ENCODE peak calls at places on chromosome 17, in nine cellular contexts. C is body of pancreas, E is endodermal cell, T is adrenal gland, A is uterus, O is esophagus squamous epithelium, L is heart left ventricle, P is fibroblast of lung, U is A549. X is an unnamed sample.

GRCh38 chr17:41009301-41009760 is 403 bp upstream of the KRTAP3-1 start:
- DNase-seq in C (no peak), E (peak; percentile 75), T (no peak), A (no peak), O (no peak), L (no peak), P (no peak), U (no peak), X (no peak)

GRCh38 chr17:61396586-61397085 is 3.0 kb upstream of the TBX2 start:
- DNase-seq in C (no peak), E (no peak), T (no peak), A (no peak), O (no peak), L (no peak), P (peak; percentile 61), U (no peak), X (no peak)

GRCh38 chr17:43719578-43719977 is 39.0 kb downstream of the SOST start:
- DNase-seq in C (no peak), E (no peak), T (no peak), A (no peak), O (no peak), L (no peak), P (no peak), U (no peak), X (no peak)

GRCh38 chr17:73480740-73481139 is 163.5 kb downstream of the SDK2 start:
- DNase-seq in C (no peak), E (no peak), T (no peak), A (no peak), O (no peak), L (peak; percentile 63), P (no peak), U (no peak), X (peak; percentile 55)

GRCh38 chr17:5184284-5184683 is 7.4 kb downstream of the ZNF594 start:
- DNase-seq in C (no peak), E (peak; percentile 28), T (no peak), A (no peak), O (no peak), L (no peak), P (no peak), U (no peak), X (no peak)

GRCh38 chr17:36592316-36592710 is 634 bp downstream of the DHRS11 start:
- DNase-seq in C (peak; percentile 43), E (peak; percentile 88), T (peak; percentile 37), A (no peak), O (no peak), L (peak; percentile 32), P (no peak), U (no peak), X (no peak)

GRCh38 chr17:66662496-66662895 is 172.4 kb upstream of the CACNG5 start:
- DNase-seq in C (no peak), E (no peak), T (no peak), A (no peak), O (no peak), L (no peak), P (no peak), U (no peak), X (no peak)

GRCh38 chr17:32876414-32877163 is at the start of gene MYO1D:
- DNase-seq in C (peak; percentile 87), E (peak; percentile 92), T (peak; percentile 77), A (peak; percentile 52), O (no peak), L (peak; percentile 54), P (no peak), U (peak; percentile 48), X (peak; percentile 43)

GRCh38 chr17:7443499-7444485 is 1.1 kb upstream of the CHRNB1 start:
- DNase-seq in C (no peak), E (no peak), T (no peak), A (no peak), O (no peak), L (no peak), P (peak; percentile 52), U (no peak), X (no peak)

DNA sequence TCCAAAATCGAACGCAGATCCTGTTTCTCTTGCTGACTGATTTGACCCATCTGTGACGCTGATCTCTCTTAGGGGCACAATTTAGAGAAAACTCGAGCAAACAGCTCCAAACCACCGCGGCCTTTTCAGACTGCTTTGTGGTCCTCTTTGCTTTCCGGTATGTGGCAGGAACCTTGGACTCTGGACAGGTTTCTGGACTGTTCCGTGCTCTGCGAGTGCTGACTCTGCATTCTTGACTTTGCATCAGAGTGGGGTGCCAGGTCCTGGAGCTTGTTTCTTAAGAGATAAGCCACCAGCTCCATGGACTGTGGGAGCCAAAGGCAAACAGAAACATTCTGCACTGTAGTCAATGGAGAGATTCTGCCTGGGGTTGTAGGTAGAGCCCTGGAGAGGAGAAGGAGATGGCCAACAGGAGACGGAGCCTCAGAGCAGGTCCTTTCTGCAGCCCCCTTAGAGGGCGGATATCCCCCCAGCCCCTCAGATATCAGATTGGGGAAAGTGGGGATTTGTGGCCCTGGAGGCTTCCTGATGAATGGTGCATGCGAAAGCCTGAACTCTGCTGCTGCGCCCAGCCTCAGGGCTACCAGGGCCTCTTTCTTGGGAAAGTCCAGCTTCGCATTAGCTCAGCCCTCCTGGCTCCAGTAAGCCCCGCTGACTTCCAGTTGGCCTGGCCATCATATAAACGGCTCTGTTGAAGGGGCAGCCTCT is 65.6 kb downstream of the WIPI1 start:
- DNase-seq in C (peak; percentile 40), E (peak; percentile 34), T (no peak), A (no peak), O (no peak), L (no peak), P (peak; percentile 28), U (no peak), X (no peak)
- H3K27ac ChIP-seq in C (no peak overlapping the region), E (no peak overlapping the region), T (no peak overlapping the region), A (no peak overlapping the region), O (no peak overlapping the region), L (no peak overlapping the region), P (peak overlapping the region; percentile 38), U (no peak overlapping the region), X (no peak overlapping the region)

GRCh38 chr17:305090-305976 is 47.3 kb downstream of the RPH3AL start:
- DNase-seq in C (peak; percentile 30), E (peak; percentile 79), T (peak; percentile 85), A (no peak), O (no peak), L (no peak), P (no peak), U (peak; percentile 55), X (no peak)
- H3K27ac ChIP-seq in C (no peak overlapping the region), E (no peak overlapping the region), T (no peak overlapping the region), A (no peak overlapping the region), O (no peak overlapping the region), L (no peak overlapping the region), P (no peak overlapping the region), U (peak overlapping the region; percentile 67), X (no peak overlapping the region)

DNA sequence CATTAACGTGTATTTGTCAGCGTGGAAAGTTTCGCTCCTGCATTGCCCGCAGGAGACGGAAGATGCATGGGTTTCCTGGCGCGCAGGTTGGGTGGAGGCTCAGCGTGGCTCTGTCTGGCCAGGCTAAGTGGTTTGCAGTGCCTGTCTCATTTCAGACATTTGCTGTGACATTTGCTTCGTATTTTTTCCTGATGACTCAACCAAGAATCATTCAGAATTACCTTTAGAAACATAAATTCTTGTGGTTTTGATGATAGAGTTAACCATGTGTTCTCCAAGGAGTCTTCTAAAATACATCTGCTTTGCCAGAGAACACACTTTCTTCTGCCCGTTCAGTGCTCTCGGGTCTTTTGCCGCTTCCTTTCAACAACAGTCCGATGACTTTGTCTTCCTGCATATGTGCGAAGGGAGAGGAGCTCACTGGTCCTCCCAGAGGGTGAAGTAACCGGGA is 216.8 kb downstream of the RPTOR start:
- DNase-seq in C (no peak), E (peak; percentile 25), T (no peak), A (no peak), O (no peak), L (no peak), P (peak; percentile 68), U (no peak), X (no peak)
- H3K27ac ChIP-seq in C (no peak overlapping the region), E (no peak overlapping the region), T (no peak overlapping the region), A (no peak overlapping the region), O (no peak overlapping the region), L (no peak overlapping the region), P (peak overlapping the region; percentile 26), U (peak overlapping the region; percentile 52), X (no peak overlapping the region)

GRCh38 chr17:63701477-63702222 is 1.7 kb upstream of the LIMD2 start:
- DNase-seq in C (no peak), E (peak; percentile 53), T (no peak), A (no peak), O (no peak), L (peak; percentile 46), P (no peak), U (no peak), X (peak; percentile 31)
- H3K27ac ChIP-seq in C (no peak overlapping the region), E (peak overlapping the region; percentile 96), T (no peak overlapping the region), A (peak overlapping the region; percentile 14), O (peak overlapping the region; percentile 78), L (peak overlapping the region; percentile 79), P (no peak overlapping the region), U (no peak overlapping the region), X (peak overlapping the region; percentile 22)

GRCh38 chr17:2028737-2029136 is 1.2 kb upstream of the DPH1 start:
- DNase-seq in C (no peak), E (no peak), T (no peak), A (no peak), O (no peak), L (no peak), P (no peak), U (no peak), X (no peak)

GRCh38 chr17:2033128-2033527 is 3.2 kb downstream of the DPH1 start:
- DNase-seq in C (no peak), E (no peak), T (no peak), A (no peak), O (no peak), L (no peak), P (no peak), U (no peak), X (no peak)

GRCh38 chr17:2029911-2030778 is at the start of gene DPH1:
- DNase-seq in C (peak; percentile 92), E (peak; percentile 98), T (peak; percentile 93), A (peak; percentile 85), O (peak; percentile 46), L (peak; percentile 90), P (peak; percentile 91), U (peak; percentile 91), X (peak; percentile 90)

GRCh38 chr17:2028234-2028614 is 1.7 kb upstream of the DPH1 start:
- DNase-seq in C (no peak), E (no peak), T (no peak), A (no peak), O (no peak), L (no peak), P (no peak), U (no peak), X (no peak)

GRCh38 chr17:2030779-2031163 is 818 bp downstream of the DPH1 start:
- DNase-seq in C (no peak), E (peak; percentile 93), T (peak; percentile 64), A (no peak), O (no peak), L (no peak), P (no peak), U (peak; percentile 92), X (no peak)
- H3K27ac ChIP-seq in C (no peak overlapping the region), E (no peak overlapping the region), T (no peak overlapping the region), A (peak overlapping the region; percentile 59), O (peak overlapping the region; percentile 72), L (no peak overlapping the region), P (peak overlapping the region; percentile 82), U (peak overlapping the region; percentile 90), X (no peak overlapping the region)

GRCh38 chr17:2068101-2068518 is 13.2 kb downstream of the HIC1 start:
- DNase-seq in C (no peak), E (no peak), T (no peak), A (peak; percentile 55), O (no peak), L (no peak), P (peak; percentile 70), U (no peak), X (no peak)
- H3K27ac ChIP-seq in C (no peak overlapping the region), E (peak overlapping the region; percentile 57), T (no peak overlapping the region), A (peak overlapping the region; percentile 94), O (peak overlapping the region; percentile 38), L (peak overlapping the region; percentile 74), P (peak overlapping the region; percentile 85), U (no peak overlapping the region), X (peak overlapping the region; percentile 88)

X was measured in heart right ventricle.